ENCODE peak calls at places on chromosomes 16 and 17, in eight cellular contexts. One of them, this sample, is unnamed.

GRCh38 chr16:86783626-86784266 is 205.4 kb downstream of the FOXL1 start:
- DNase-seq in stimulated activated CD4-positive, alpha-beta T cell treated with anti-CD3 and anti-CD28 coated beads, TNF-alpha, amount 100 ng/mL, for 24 hours: no peak
- DNase-seq in AG10803: peak; percentile 83
- DNase-seq in right cardiac atrium: no peak
- DNase-seq in posterior vena cava: no peak
- DNase-seq in cardiac septum: no peak
- DNase-seq in GF-D8: no peak
- DNase-seq in NCI-H345: no peak
- DNase-seq in this sample: peak; percentile 35

GRCh38 chr17:57145347-57145746 is 60.3 kb downstream of the AKAP1 start:
- DNase-seq in NCI-H345: no peak
- DNase-seq in GF-D8: no peak
- DNase-seq in cardiac septum: no peak
- DNase-seq in stimulated activated CD4-positive, alpha-beta T cell treated with anti-CD3 and anti-CD28 coated beads, TNF-alpha, amount 100 ng/mL, for 24 hours: no peak
- DNase-seq in right cardiac atrium: no peak
- DNase-seq in AG10803: no peak
- DNase-seq in posterior vena cava: no peak
- DNase-seq in this sample: no peak

GRCh38 chr16:54407596-54407995 is 121.0 kb upstream of the IRX3 start:
- DNase-seq in NCI-H345: no peak
- DNase-seq in AG10803: peak; percentile 90
- DNase-seq in right cardiac atrium: no peak
- DNase-seq in posterior vena cava: no peak
- DNase-seq in stimulated activated CD4-positive, alpha-beta T cell treated with anti-CD3 and anti-CD28 coated beads, TNF-alpha, amount 100 ng/mL, for 24 hours: no peak
- DNase-seq in cardiac septum: no peak
- DNase-seq in GF-D8: no peak
- DNase-seq in this sample: peak; percentile 69

GRCh38 chr17:17822189-17822978 is 14.4 kb downstream of the SREBF1 start:
- DNase-seq in right cardiac atrium: peak; percentile 96
- DNase-seq in cardiac septum: no peak
- DNase-seq in GF-D8: no peak
- DNase-seq in posterior vena cava: peak; percentile 91
- DNase-seq in AG10803: peak; percentile 95
- DNase-seq in NCI-H345: no peak
- DNase-seq in stimulated activated CD4-positive, alpha-beta T cell treated with anti-CD3 and anti-CD28 coated beads, TNF-alpha, amount 100 ng/mL, for 24 hours: no peak
- DNase-seq in this sample: no peak

GRCh38 chr17:57916925-57917858 is 38.0 kb downstream of the CUEDC1 start:
- DNase-seq in stimulated activated CD4-positive, alpha-beta T cell treated with anti-CD3 and anti-CD28 coated beads, TNF-alpha, amount 100 ng/mL, for 24 hours: no peak
- DNase-seq in cardiac septum: no peak
- DNase-seq in right cardiac atrium: peak; percentile 71
- DNase-seq in AG10803: no peak
- DNase-seq in GF-D8: no peak
- DNase-seq in posterior vena cava: no peak
- DNase-seq in NCI-H345: peak; percentile 75
- DNase-seq in this sample: peak; percentile 58

GRCh38 chr16:85206472-85207356 is 94.4 kb upstream of the CIBAR2 start:
- DNase-seq in GF-D8: no peak
- DNase-seq in cardiac septum: peak; percentile 86
- DNase-seq in AG10803: no peak
- DNase-seq in posterior vena cava: peak; percentile 85
- DNase-seq in stimulated activated CD4-positive, alpha-beta T cell treated with anti-CD3 and anti-CD28 coated beads, TNF-alpha, amount 100 ng/mL, for 24 hours: no peak
- DNase-seq in right cardiac atrium: peak; percentile 96
- DNase-seq in NCI-H345: no peak
- DNase-seq in this sample: no peak

GRCh38 chr17:79813826-79814623 is 17.1 kb upstream of the CBX8 start:
- DNase-seq in stimulated activated CD4-positive, alpha-beta T cell treated with anti-CD3 and anti-CD28 coated beads, TNF-alpha, amount 100 ng/mL, for 24 hours: no peak
- DNase-seq in cardiac septum: no peak
- DNase-seq in GF-D8: no peak
- DNase-seq in right cardiac atrium: peak; percentile 54
- DNase-seq in posterior vena cava: no peak
- DNase-seq in NCI-H345: no peak
- DNase-seq in AG10803: no peak
- DNase-seq in this sample: peak; percentile 54

GRCh38 chr17:42779942-42780815 is at the start of gene WNK4:
- DNase-seq in AG10803: peak; percentile 22
- DNase-seq in NCI-H345: no peak
- DNase-seq in right cardiac atrium: peak; percentile 54
- DNase-seq in stimulated activated CD4-positive, alpha-beta T cell treated with anti-CD3 and anti-CD28 coated beads, TNF-alpha, amount 100 ng/mL, for 24 hours: no peak
- DNase-seq in cardiac septum: no peak
- DNase-seq in posterior vena cava: no peak
- DNase-seq in GF-D8: no peak
- DNase-seq in this sample: peak; percentile 87

GRCh38 chr17:46776298-46777005 is 42.0 kb downstream of the WNT3 start:
- DNase-seq in GF-D8: no peak
- DNase-seq in right cardiac atrium: no peak
- DNase-seq in NCI-H345: no peak
- DNase-seq in AG10803: no peak
- DNase-seq in cardiac septum: no peak
- DNase-seq in stimulated activated CD4-positive, alpha-beta T cell treated with anti-CD3 and anti-CD28 coated beads, TNF-alpha, amount 100 ng/mL, for 24 hours: no peak
- DNase-seq in posterior vena cava: peak; percentile 61
- DNase-seq in this sample: peak; percentile 50

GRCh38 chr17:64240741-64241347 is 22.2 kb downstream of the TEX2 start:
- DNase-seq in posterior vena cava: peak; percentile 88
- DNase-seq in cardiac septum: peak; percentile 83
- DNase-seq in NCI-H345: no peak
- DNase-seq in AG10803: peak; percentile 97
- DNase-seq in GF-D8: no peak
- DNase-seq in right cardiac atrium: peak; percentile 84
- DNase-seq in stimulated activated CD4-positive, alpha-beta T cell treated with anti-CD3 and anti-CD28 coated beads, TNF-alpha, amount 100 ng/mL, for 24 hours: no peak
- DNase-seq in this sample: peak; percentile 98

GRCh38 chr16:12893050-12893750 is 8.2 kb upstream of the SHISA9 start:
- DNase-seq in stimulated activated CD4-positive, alpha-beta T cell treated with anti-CD3 and anti-CD28 coated beads, TNF-alpha, amount 100 ng/mL, for 24 hours: no peak
- DNase-seq in NCI-H345: no peak
- DNase-seq in GF-D8: no peak
- DNase-seq in right cardiac atrium: no peak
- DNase-seq in posterior vena cava: no peak
- DNase-seq in cardiac septum: no peak
- DNase-seq in AG10803: no peak
- DNase-seq in this sample: no peak

GRCh38 chr17:74761419-74761818 is 13.0 kb downstream of the NHERF1 start:
- DNase-seq in cardiac septum: peak; percentile 41
- DNase-seq in stimulated activated CD4-positive, alpha-beta T cell treated with anti-CD3 and anti-CD28 coated beads, TNF-alpha, amount 100 ng/mL, for 24 hours: no peak
- DNase-seq in posterior vena cava: no peak
- DNase-seq in right cardiac atrium: no peak
- DNase-seq in GF-D8: no peak
- DNase-seq in AG10803: no peak
- DNase-seq in NCI-H345: no peak
- DNase-seq in this sample: no peak

GRCh38 chr17:77127735-77128361 is 12.9 kb upstream of the SEC14L1 start:
- DNase-seq in AG10803: no peak
- DNase-seq in stimulated activated CD4-positive, alpha-beta T cell treated with anti-CD3 and anti-CD28 coated beads, TNF-alpha, amount 100 ng/mL, for 24 hours: peak; percentile 54
- DNase-seq in NCI-H345: no peak
- DNase-seq in posterior vena cava: peak; percentile 90
- DNase-seq in GF-D8: peak; percentile 73
- DNase-seq in cardiac septum: peak; percentile 88
- DNase-seq in right cardiac atrium: peak; percentile 89
- DNase-seq in this sample: no peak

GRCh38 chr17:78174332-78174869 is 6.0 kb downstream of the SYNGR2 start:
- DNase-seq in NCI-H345: no peak
- DNase-seq in cardiac septum: peak; percentile 95
- DNase-seq in stimulated activated CD4-positive, alpha-beta T cell treated with anti-CD3 and anti-CD28 coated beads, TNF-alpha, amount 100 ng/mL, for 24 hours: no peak
- DNase-seq in posterior vena cava: peak; percentile 93
- DNase-seq in GF-D8: no peak
- DNase-seq in AG10803: no peak
- DNase-seq in right cardiac atrium: peak; percentile 91
- DNase-seq in this sample: no peak

GRCh38 chr16:69195371-69196029 is 8.5 kb downstream of the SNTB2 start:
- DNase-seq in right cardiac atrium: no peak
- DNase-seq in stimulated activated CD4-positive, alpha-beta T cell treated with anti-CD3 and anti-CD28 coated beads, TNF-alpha, amount 100 ng/mL, for 24 hours: no peak
- DNase-seq in cardiac septum: no peak
- DNase-seq in GF-D8: no peak
- DNase-seq in AG10803: no peak
- DNase-seq in posterior vena cava: no peak
- DNase-seq in NCI-H345: no peak
- DNase-seq in this sample: no peak

GRCh38 chr16:87192418-87193073 is 124.6 kb downstream of the C16orf95 start:
- DNase-seq in NCI-H345: no peak
- DNase-seq in GF-D8: no peak
- DNase-seq in cardiac septum: no peak
- DNase-seq in posterior vena cava: no peak
- DNase-seq in stimulated activated CD4-positive, alpha-beta T cell treated with anti-CD3 and anti-CD28 coated beads, TNF-alpha, amount 100 ng/mL, for 24 hours: no peak
- DNase-seq in AG10803: no peak
- DNase-seq in right cardiac atrium: no peak
- DNase-seq in this sample: no peak

GRCh38 chr16:2115591-2115973 is 20.1 kb downstream of the PKD1 start:
- DNase-seq in AG10803: no peak
- DNase-seq in NCI-H345: no peak
- DNase-seq in cardiac septum: no peak
- DNase-seq in posterior vena cava: no peak
- DNase-seq in GF-D8: no peak
- DNase-seq in right cardiac atrium: no peak
- DNase-seq in stimulated activated CD4-positive, alpha-beta T cell treated with anti-CD3 and anti-CD28 coated beads, TNF-alpha, amount 100 ng/mL, for 24 hours: no peak
- DNase-seq in this sample: no peak

GRCh38 chr17:48626470-48627241 is 498 bp upstream of the HOXB9 start:
- DNase-seq in GF-D8: no peak
- DNase-seq in stimulated activated CD4-positive, alpha-beta T cell treated with anti-CD3 and anti-CD28 coated beads, TNF-alpha, amount 100 ng/mL, for 24 hours: peak; percentile 40
- DNase-seq in cardiac septum: no peak
- DNase-seq in AG10803: peak; percentile 81
- DNase-seq in NCI-H345: peak; percentile 57
- DNase-seq in posterior vena cava: no peak
- DNase-seq in right cardiac atrium: no peak
- DNase-seq in this sample: peak; percentile 87

GRCh38 chr17:39676198-39676819 is 8.1 kb downstream of the PNMT start:
- DNase-seq in AG10803: no peak
- DNase-seq in GF-D8: peak; percentile 71
- DNase-seq in posterior vena cava: no peak
- DNase-seq in cardiac septum: no peak
- DNase-seq in stimulated activated CD4-positive, alpha-beta T cell treated with anti-CD3 and anti-CD28 coated beads, TNF-alpha, amount 100 ng/mL, for 24 hours: peak; percentile 36
- DNase-seq in right cardiac atrium: peak; percentile 92
- DNase-seq in NCI-H345: peak; percentile 67
- DNase-seq in this sample: no peak